ENCODE peak calls at places on chromosomes 1 and 21, in four cellular contexts. H is thoracic aorta, O is heart left ventricle, Y is suprapubic skin. E is an unnamed sample.
A peak's percentile ranks its signal among the peaks of the same experiment; 100 is the strongest.

GRCh38 chr1:84758968-84759491 is 68.8 kb upstream of the SSX2IP start:
- DNase-seq in H (peak; percentile 9), O (peak; percentile 28), Y (no peak), E (no peak)

GRCh38 chr1:29124366-29125236 is 898 bp upstream of the TMEM200B start:
- DNase-seq in O (peak; percentile 90), H (no peak), Y (peak; percentile 91), E (peak; percentile 35)

GRCh38 chr1:154842635-154843034 is 27.4 kb downstream of the KCNN3 start:
- DNase-seq in Y (no peak), H (no peak), O (no peak), E (no peak)

GRCh38 chr1:85607126-85607912 is 26.8 kb downstream of the CCN1 start:
- DNase-seq in H (no peak), O (no peak), Y (no peak), E (no peak)

GRCh38 chr1:108628666-108629065 is 32.2 kb downstream of the HENMT1 start:
- DNase-seq in H (no peak), O (no peak), Y (no peak), E (no peak)

GRCh38 chr1:169196566-169196965 is 90.1 kb downstream of the ATP1B1 start:
- DNase-seq in Y (no peak), H (no peak), O (no peak), E (no peak)

GRCh38 chr21:33289199-33289819 is 23.1 kb downstream of the IL10RB start:
- DNase-seq in Y (no peak), O (no peak), H (no peak), E (no peak)

GRCh38 chr1:62181531-62181930 is 13.1 kb upstream of the L1TD1 start:
- DNase-seq in Y (peak; percentile 24), H (no peak), O (no peak), E (no peak)

GRCh38 chr21:31895069-31895851 is 22.4 kb downstream of the HUNK start:
- DNase-seq in H (no peak), Y (peak; percentile 70), O (no peak), E (no peak)

GRCh38 chr1:202105571-202106339 is 17.0 kb upstream of the GPR37L1 start:
- DNase-seq in O (no peak), H (no peak), Y (no peak), E (no peak)

GRCh38 chr1:115949156-115949555 is 27.2 kb upstream of the SLC22A15 start:
- DNase-seq in O (no peak), H (no peak), Y (no peak), E (no peak)

GRCh38 chr1:54407201-54407956 is 1.2 kb upstream of the SSBP3 start:
- DNase-seq in H (peak; percentile 22), Y (no peak), O (peak; percentile 81), E (peak; percentile 61)

GRCh38 chr21:27021046-27021445 is 54.2 kb upstream of the ADAMTS5 start:
- DNase-seq in H (no peak), O (no peak), Y (no peak), E (no peak)

GRCh38 chr1:78760858-78761257 is 111.2 kb downstream of the IFI44 start:
- DNase-seq in H (no peak), Y (no peak), O (no peak), E (no peak)

GRCh38 chr1:164754088-164754600 is 195.2 kb downstream of the PBX1 start:
- DNase-seq in O (peak; percentile 40), H (no peak), Y (no peak), E (no peak)

GRCh38 chr1:201354151-201354900 is 23.2 kb downstream of the TNNT2 start:
- DNase-seq in H (no peak), Y (no peak), O (no peak), E (no peak)

GRCh38 chr1:58575831-58576726 is 973 bp downstream of the TACSTD2 start:
- DNase-seq in O (no peak), H (no peak), Y (no peak), E (no peak)

GRCh38 chr21:40678681-40679284 is 168.2 kb downstream of the DSCAM start:
- DNase-seq in H (no peak), O (no peak), Y (no peak), E (no peak)

GRCh38 chr1:27001570-27002360 is 8.3 kb downstream of the TRNP1 start:
- DNase-seq in Y (no peak), O (peak; percentile 64), H (no peak), E (no peak)

GRCh38 chr1:51564124-51564523 is 45.1 kb upstream of the EPS15 start:
- DNase-seq in H (no peak), O (no peak), Y (no peak), E (no peak)

GRCh38 chr21:45390121-45390751 is 14.7 kb upstream of the COL18A1 start:
- DNase-seq in H (no peak), O (no peak), Y (no peak), E (no peak)

GRCh38 chr1:235511470-235512240 is 7.4 kb upstream of the B3GALNT2 start:
- DNase-seq in H (no peak), O (no peak), Y (no peak), E (no peak)

GRCh38 chr1:80212958-80213357 is 1206.4 kb upstream of the ADGRL4 start:
- DNase-seq in Y (no peak), O (no peak), H (no peak), E (no peak)

GRCh38 chr1:80221319-80221718 is 1214.8 kb upstream of the ADGRL4 start:
- DNase-seq in O (no peak), H (no peak), Y (no peak), E (no peak)

GRCh38 chr1:80214888-80215540 is 1208.5 kb upstream of the ADGRL4 start:
- DNase-seq in O (no peak), H (no peak), Y (no peak), E (no peak)

GRCh38 chr1:80217377-80217986 is 1211.0 kb upstream of the ADGRL4 start:
- DNase-seq in O (no peak), Y (no peak), H (no peak), E (no peak)

GRCh38 chr1:80218112-80218511 is 1211.6 kb upstream of the ADGRL4 start:
- DNase-seq in Y (no peak), H (no peak), O (no peak), E (no peak)
- TF ChIP-seq CTCF in Y (no peak), H (no peak), O (peak; percentile 33), E (no peak)

DNA sequence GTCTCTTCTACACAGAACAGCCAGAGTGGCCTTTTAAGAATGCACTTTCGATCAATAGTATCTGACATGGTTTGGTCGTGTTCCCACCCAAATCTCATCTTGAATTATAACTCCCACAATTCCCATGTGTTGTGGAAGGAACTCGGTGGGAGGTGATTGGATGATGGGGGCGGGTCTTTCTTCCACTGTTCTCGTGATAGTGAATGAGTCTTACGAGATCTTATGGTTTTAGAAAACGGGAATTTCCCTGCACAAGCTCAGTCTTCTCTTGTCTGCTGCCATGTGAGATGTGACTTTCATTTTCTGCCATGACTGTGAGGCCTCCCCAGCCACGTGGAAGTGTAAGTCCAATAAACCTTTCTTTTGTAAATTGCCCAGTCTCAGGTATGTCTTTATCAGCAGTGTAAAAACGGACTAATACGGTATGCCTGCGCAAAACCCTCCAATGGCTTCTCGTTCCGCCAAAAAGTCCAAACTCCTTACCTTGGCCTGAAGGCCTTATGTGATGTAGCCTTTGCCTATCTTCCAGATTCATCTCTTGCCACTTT is 23.0 kb upstream of the SMG7 start:
- DNase-seq in O (no peak), Y (no peak), H (no peak), E (no peak)
- H3K27ac ChIP-seq in O (no peak overlapping the region), Y (no peak overlapping the region), H (no peak overlapping the region), E (no peak overlapping the region)

GRCh38 chr1:18091660-18092446 is 15.7 kb upstream of the IGSF21 start:
- DNase-seq in Y (no peak), H (peak; percentile 44), O (no peak), E (no peak)
- H3K27me3 ChIP-seq in Y (peaks cover 57% of the 10 kb centered on the region), H (no peaks in the 10 kb centered on the region), O (no peaks in the 10 kb centered on the region), E (peaks cover 9% of the 10 kb centered on the region)

GRCh38 chr1:53121319-53122172 is 20.9 kb downstream of the SLC1A7 start:
- DNase-seq in O (peak; percentile 80), H (no peak), Y (no peak), E (no peak)
- TF ChIP-seq CTCF in O (no peak), H (no peak), Y (no peak), E (no peak)

GRCh38 chr1:9315411-9316079 is 22.9 kb downstream of the SPSB1 start:
- DNase-seq in O (no peak), Y (no peak), H (no peak), E (no peak)
- H3K27ac ChIP-seq in O (no peak overlapping the region), Y (peak overlapping the region; percentile 57), H (peak overlapping the region; percentile 54), E (no peak overlapping the region)

GRCh38 chr21:24868117-24868516 is 739.2 kb downstream of the MRPL39 start:
- DNase-seq in H (no peak), Y (no peak), O (no peak), E (no peak)
- H3K27me3 ChIP-seq in H (no peaks in the 10 kb centered on the region), Y (no peaks in the 10 kb centered on the region), O (no peaks in the 10 kb centered on the region), E (no peaks in the 10 kb centered on the region)

GRCh38 chr1:100358210-100358609 is 5.9 kb downstream of the CDC14A start:
- DNase-seq in H (no peak), Y (no peak), O (no peak), E (peak; percentile 18)
- TF ChIP-seq CTCF in H (no peak), Y (peak; percentile 2), O (peak; percentile 12), E (peak; percentile 54)

GRCh38 chr1:32900956-32901822 is at the start of gene TMEM54:
- DNase-seq in Y (no peak), O (peak; percentile 61), H (no peak), E (no peak)

GRCh38 chr1:32901823-32902534 is 790 bp upstream of the TMEM54 start:
- DNase-seq in O (no peak), Y (no peak), H (no peak), E (no peak)

GRCh38 chr1:32898958-32899357 is 2.2 kb downstream of the TMEM54 start:
- DNase-seq in Y (no peak), O (no peak), H (no peak), E (no peak)

GRCh38 chr1:32899586-32900296 is 1.4 kb downstream of the TMEM54 start:
- DNase-seq in H (no peak), Y (no peak), O (no peak), E (no peak)

DNA sequence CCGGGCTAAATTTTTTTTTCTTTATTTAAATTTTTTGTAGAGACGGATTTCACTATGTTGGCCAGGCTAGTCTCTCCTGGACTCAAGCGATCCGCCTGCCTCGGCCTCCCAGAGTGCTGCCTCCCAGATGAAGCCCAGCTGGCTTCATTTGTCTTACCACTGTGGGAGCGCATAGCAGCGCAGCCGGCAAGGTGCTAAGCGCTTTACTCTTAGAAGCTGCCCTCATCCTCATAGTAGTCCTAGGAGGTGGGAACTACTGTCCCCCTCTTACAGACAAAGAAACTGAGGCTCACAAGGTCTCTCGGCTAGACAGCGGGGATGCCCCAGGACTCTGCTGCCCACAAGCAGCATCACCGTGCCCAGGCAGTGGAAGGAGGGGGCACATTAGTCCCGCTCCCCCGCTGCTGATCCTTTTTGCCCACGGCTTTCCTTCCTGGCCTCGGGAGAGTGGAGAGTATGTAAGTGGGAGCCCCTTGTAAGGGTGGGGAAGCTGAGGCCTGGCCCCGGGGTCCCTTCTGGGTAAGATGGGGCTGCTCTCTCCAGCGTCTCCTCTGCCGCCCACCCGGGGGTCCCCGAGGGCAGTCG is 726 bp downstream of the TMEM54 start:
- DNase-seq in Y (no peak), O (no peak), H (no peak), E (no peak)
- H3K27ac ChIP-seq in Y (peak overlapping the region; percentile 51), O (no peak overlapping the region), H (no peak overlapping the region), E (no peak overlapping the region)